ENCODE peak calls at places on chromosome 11, in ten cellular contexts. A is A549, S is sigmoid colon, D is stomach, X is H1, P is GM12878, W is suprapubic skin, B is tibial nerve, O is transverse colon, I is upper lobe of left lung. Q is an unnamed sample.

GRCh38 chr11:96162816-96163499 is 180.0 kb downstream of the MAML2 start:
- DNase-seq in A (no peak), S (peak; percentile 76), D (no peak), X (no peak), P (no peak), W (no peak), B (peak; percentile 25), O (no peak), I (no peak), Q (no peak)

GRCh38 chr11:66071326-66071870 is 1.3 kb downstream of the PACS1 start:
- DNase-seq in A (no peak), S (no peak), D (no peak), X (no peak), P (no peak), W (no peak), B (no peak), O (no peak), I (no peak), Q (no peak)

GRCh38 chr11:112219476-112220232 is 6.6 kb upstream of the PTS start:
- DNase-seq in A (peak; percentile 72), S (peak; percentile 56), D (no peak), X (no peak), P (peak; percentile 56), W (no peak), B (peak; percentile 69), O (peak; percentile 20), I (peak; percentile 24), Q (peak; percentile 12)

GRCh38 chr11:102364991-102365390 is 18.0 kb downstream of the BIRC2 start:
- DNase-seq in A (no peak), S (no peak), D (no peak), X (no peak), P (no peak), W (no peak), B (no peak), O (no peak), I (no peak), Q (no peak)

GRCh38 chr11:15599376-15599775 is 484.7 kb downstream of the INSC start:
- DNase-seq in A (no peak), S (no peak), D (no peak), X (no peak), P (no peak), W (no peak), B (no peak), O (no peak), I (no peak), Q (no peak)

GRCh38 chr11:372809-373715 is 3.8 kb downstream of the B4GALNT4 start:
- DNase-seq in A (no peak), S (no peak), D (no peak), X (no peak), P (no peak), W (no peak), B (no peak), O (no peak), I (no peak), Q (no peak)

GRCh38 chr11:70570693-70571395 is 172.5 kb downstream of the CTTN start:
- DNase-seq in A (no peak), S (no peak), D (no peak), X (no peak), P (no peak), W (no peak), B (no peak), O (no peak), I (no peak), Q (no peak)

GRCh38 chr11:126348806-126349582 is 6.5 kb upstream of the ST3GAL4 start:
- DNase-seq in A (no peak), S (no peak), D (no peak), X (no peak), P (no peak), W (no peak), B (no peak), O (no peak), I (no peak), Q (no peak)

GRCh38 chr11:59668188-59668949 is 468 bp downstream of the PATL1 start:
- DNase-seq in A (peak; percentile 55), S (peak; percentile 86), D (peak; percentile 31), X (peak; percentile 36), P (no peak), W (peak; percentile 88), B (peak; percentile 38), O (peak; percentile 58), I (peak; percentile 81), Q (peak; percentile 55)

GRCh38 chr11:59666969-59667368 is 1.9 kb downstream of the PATL1 start:
- DNase-seq in A (no peak), S (no peak), D (no peak), X (no peak), P (no peak), W (no peak), B (no peak), O (no peak), I (no peak), Q (no peak)

GRCh38 chr11:59668950-59669610 is at the start of gene PATL1:
- DNase-seq in A (peak; percentile 98), S (peak; percentile 100), D (peak; percentile 100), X (peak; percentile 92), P (peak; percentile 94), W (peak; percentile 100), B (peak; percentile 98), O (peak; percentile 100), I (peak; percentile 100), Q (peak; percentile 99)

GRCh38 chr11:59667812-59668187 is 1.0 kb downstream of the PATL1 start:
- DNase-seq in A (no peak), S (no peak), D (no peak), X (no peak), P (no peak), W (no peak), B (no peak), O (no peak), I (no peak), Q (no peak)

GRCh38 chr11:59669611-59670009 is 773 bp upstream of the PATL1 start:
- DNase-seq in A (peak; percentile 21), S (peak; percentile 73), D (peak; percentile 34), X (no peak), P (no peak), W (peak; percentile 70), B (peak; percentile 31), O (peak; percentile 42), I (peak; percentile 33), Q (peak; percentile 70)
- H3K27ac ChIP-seq in A (peak overlapping the region; percentile 92), S (peak overlapping the region; percentile 91), D (peak overlapping the region; percentile 98), X (peak overlapping the region; percentile 88), P (peak overlapping the region; percentile 86), W (peak overlapping the region; percentile 99), B (peak overlapping the region; percentile 100), O (peak overlapping the region; percentile 95), I (peak overlapping the region; percentile 100), Q (peak overlapping the region; percentile 84)

GRCh38 chr11:113363996-113364641 is 23.5 kb upstream of the ANKK1 start:
- DNase-seq in A (no peak), S (no peak), D (no peak), X (no peak), P (no peak), W (no peak), B (no peak), O (no peak), I (no peak), Q (no peak)

GRCh38 chr11:113363406-113363805 is 24.2 kb upstream of the ANKK1 start:
- DNase-seq in A (no peak), S (no peak), D (no peak), X (no peak), P (no peak), W (no peak), B (no peak), O (no peak), I (no peak), Q (no peak)

GRCh38 chr11:113369411-113369810 is 18.2 kb upstream of the ANKK1 start:
- DNase-seq in A (no peak), S (no peak), D (no peak), X (no peak), P (no peak), W (no peak), B (no peak), O (no peak), I (no peak), Q (no peak)

GRCh38 chr11:113370634-113371033 is 16.9 kb upstream of the ANKK1 start:
- DNase-seq in A (no peak), S (no peak), D (no peak), X (no peak), P (no peak), W (no peak), B (no peak), O (no peak), I (no peak), Q (no peak)

DNA sequence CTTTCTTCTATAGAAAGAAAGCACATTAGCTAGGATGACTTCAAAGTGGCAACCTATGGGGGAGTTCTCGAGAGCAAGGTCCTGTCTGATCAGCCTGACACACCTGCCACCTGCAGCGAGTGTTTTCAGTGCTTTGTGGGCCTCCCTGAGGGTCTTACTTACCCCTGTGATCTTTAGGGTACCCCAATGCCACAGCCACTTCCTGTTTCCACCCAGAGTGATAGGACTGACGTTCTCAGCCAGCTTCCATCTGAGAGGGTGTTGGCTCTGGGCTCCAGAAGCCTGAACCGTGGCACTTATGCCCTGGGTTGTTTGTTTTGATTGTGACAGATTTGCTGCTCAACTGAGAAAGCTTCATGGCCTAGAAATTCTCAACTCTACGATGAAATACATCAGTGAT is 21.7 kb upstream of the ANKK1 start:
- DNase-seq in A (no peak), S (no peak), D (no peak), X (no peak), P (no peak), W (no peak), B (no peak), O (no peak), I (no peak), Q (no peak)
- TF ChIP-seq EP300 in A (no peak), S (no peak), D (no peak), X (no peak), P (no peak), W (no peak), B (no peak), O (no peak), I (no peak), Q (no peak)

DNA sequence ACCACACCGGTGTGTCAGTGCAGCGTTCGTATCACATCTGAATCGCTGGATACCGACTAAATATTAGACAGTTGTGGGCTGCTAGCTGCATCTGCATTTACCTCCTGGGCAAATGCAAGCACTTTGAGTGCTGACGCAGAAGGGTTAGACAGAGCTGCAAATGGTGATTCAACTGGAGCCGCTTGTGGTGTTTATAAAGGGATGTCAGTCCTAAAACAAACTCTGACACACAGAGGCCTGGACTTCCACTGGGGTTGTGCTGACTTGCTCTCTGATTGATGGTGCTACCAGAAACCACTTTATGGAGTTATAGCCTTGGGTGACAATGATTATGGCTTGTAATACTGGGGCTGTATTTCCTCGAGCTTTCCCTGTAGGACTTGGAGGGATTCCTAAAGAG is 374.4 kb downstream of the NTM start:
- DNase-seq in A (no peak), S (no peak), D (no peak), X (no peak), P (no peak), W (no peak), B (no peak), O (no peak), I (no peak), Q (no peak)
- H3K27ac ChIP-seq in A (no peak overlapping the region), S (no peak overlapping the region), D (no peak overlapping the region), X (no peak overlapping the region), P (no peak overlapping the region), W (no peak overlapping the region), B (no peak overlapping the region), O (no peak overlapping the region), I (no peak overlapping the region), Q (no peak overlapping the region)

GRCh38 chr11:11622772-11623531 is 1.1 kb upstream of the GALNT18 start:
- DNase-seq in A (no peak), S (peak; percentile 84), D (no peak), X (no peak), P (no peak), W (no peak), B (no peak), O (no peak), I (no peak), Q (no peak)

GRCh38 chr11:11620251-11620965 is 1.4 kb downstream of the GALNT18 start:
- DNase-seq in A (peak; percentile 58), S (peak; percentile 78), D (peak; percentile 40), X (no peak), P (no peak), W (peak; percentile 67), B (no peak), O (peak; percentile 73), I (peak; percentile 64), Q (peak; percentile 59)

GRCh38 chr11:11618973-11619435 is 2.8 kb downstream of the GALNT18 start:
- DNase-seq in A (peak; percentile 44), S (no peak), D (no peak), X (no peak), P (no peak), W (no peak), B (no peak), O (no peak), I (no peak), Q (no peak)

GRCh38 chr11:11621881-11622706 is at the start of gene GALNT18:
- DNase-seq in A (peak; percentile 94), S (peak; percentile 97), D (peak; percentile 93), X (peak; percentile 85), P (peak; percentile 68), W (peak; percentile 89), B (peak; percentile 70), O (peak; percentile 92), I (peak; percentile 94), Q (peak; percentile 89)

GRCh38 chr11:11620966-11621880 is 582 bp downstream of the GALNT18 start:
- DNase-seq in A (peak; percentile 32), S (peak; percentile 78), D (peak; percentile 33), X (no peak), P (no peak), W (no peak), B (no peak), O (peak; percentile 31), I (no peak), Q (peak; percentile 63)
- TF ChIP-seq EP300 in A (no peak), S (no peak), D (no peak), X (no peak), P (no peak), W (no peak), B (peak; percentile 15), O (no peak), I (no peak), Q (no peak)

Q was measured in ovary.